ENCODE peak calls at places on chromosomes 6 and 20, in seven cellular contexts. Y is activated gamma-delta T cell treated with Interleukin-2 at 50 U/mL for 16 hours; H is activated T-helper 9 cell treated with anti-CD3 and anti-CD28 coated beads, Interleukin-2, amount 50 U/mL, for 16 hours; Z is stimulated activated CD4-positive, alpha-beta T cell treated with anti-CD3 and anti-CD28 coated beads, Interleukin-1b, Interleukin-23, amount 100 ng/mL, for 1 hour; F is NAMALWA; C is neuronal stem cell; X is left ventricle myocardium inferior. K is an unnamed sample.

GRCh38 chr20:61909821-61910220 is 155.9 kb downstream of the TAF4 start:
- DNase-seq in Y (no peak), H (no peak), Z (no peak), F (no peak), C (no peak), X (no peak), K (no peak)

GRCh38 chr6:14797875-14798593 is 447.8 kb upstream of the JARID2 start:
- DNase-seq in Y (no peak), H (no peak), Z (no peak), F (no peak), C (no peak), X (no peak), K (no peak)

GRCh38 chr20:63035284-63036185 is 28.8 kb upstream of the BHLHE23 start:
- DNase-seq in Y (no peak), H (no peak), Z (no peak), F (no peak), C (no peak), X (peak), K (no peak)

GRCh38 chr20:10924628-10925266 is 250.9 kb upstream of the JAG1 start:
- DNase-seq in Y (no peak), H (no peak), Z (no peak), F (no peak), C (no peak), X (no peak), K (no peak)

GRCh38 chr6:107114213-107114871 is 973 bp downstream of the BEND3 start:
- DNase-seq in Y (peak), H (peak), Z (peak), F (peak), C (peak), X (peak), K (no peak)

GRCh38 chr20:64024141-64024990 is 11.6 kb upstream of the C20orf204 start:
- DNase-seq in Y (no peak), H (no peak), Z (no peak), F (no peak), C (no peak), X (no peak), K (no peak)

GRCh38 chr20:43238833-43239232 is 49.1 kb upstream of the PTPRT start:
- DNase-seq in Y (no peak), H (no peak), Z (no peak), F (peak), C (no peak), X (no peak), K (no peak)

GRCh38 chr6:73969982-73970960 is 274.3 kb downstream of the CD109 start:
- DNase-seq in Y (no peak), H (no peak), Z (no peak), F (peak), C (peak), X (no peak), K (peak)

GRCh38 chr20:2379511-2380229 is 1.0 kb upstream of the TGM6 start:
- DNase-seq in Y (no peak), H (no peak), Z (no peak), F (peak), C (no peak), X (no peak), K (no peak)

GRCh38 chr6:42251500-42251899 is 33.8 kb upstream of the MRPS10 start:
- DNase-seq in Y (no peak), H (no peak), Z (no peak), F (no peak), C (no peak), X (no peak), K (no peak)

GRCh38 chr20:51484141-51484815 is 58.2 kb downstream of the NFATC2 start:
- DNase-seq in Y (no peak), H (no peak), Z (no peak), F (no peak), C (no peak), X (no peak), K (no peak)

GRCh38 chr20:36792422-36792821 is 18.9 kb upstream of the DSN1 start:
- DNase-seq in Y (no peak), H (no peak), Z (no peak), F (peak), C (peak), X (no peak), K (no peak)

K was measured in iPS DF 6.9.